ENCODE peak calls at places on chromosomes 13 and 19, in seven cellular contexts. C is COLO829; J is activated T-cell treated with anti-CD3 and anti-CD28 coated beads, Interleukin-2, amount 50 U/mL, for 48 hours; P is GM23248; D is thoracic aorta; G is activated naive CD4-positive, alpha-beta T cell; B is hippocampal formation. E is an unnamed sample.

GRCh38 chr13:46552302-46552680 is 679 bp upstream of the LRCH1 start:
- DNase-seq in B (no peak), J (peak), C (no peak), G (no peak), D (no peak), P (peak), E (no peak)

GRCh38 chr13:94214979-94215378 is 264.5 kb downstream of the DCT start:
- DNase-seq in C (no peak), G (no peak), J (no peak), D (no peak), B (no peak), P (no peak), E (no peak)

GRCh38 chr19:389935-390289 is 19.0 kb downstream of the C2CD4C start:
- DNase-seq in D (no peak), G (no peak), J (no peak), C (no peak), P (no peak), B (no peak), E (no peak)

GRCh38 chr13:69565334-69565733 is 542.3 kb upstream of the ATXN8OS start:
- DNase-seq in D (no peak), P (peak), B (no peak), G (no peak), C (peak), J (no peak), E (no peak)

GRCh38 chr19:48842744-48843162 is 6.5 kb upstream of the HSD17B14 start:
- DNase-seq in P (peak), D (no peak), B (peak), G (no peak), J (peak), C (no peak), E (no peak)

GRCh38 chr13:71051573-71051972 is 815.4 kb downstream of the DACH1 start:
- DNase-seq in G (no peak), P (no peak), B (no peak), D (no peak), C (no peak), J (no peak), E (no peak)

GRCh38 chr19:16601378-16602052 is 26.5 kb downstream of the MED26 start:
- DNase-seq in B (no peak), G (no peak), P (no peak), C (no peak), D (no peak), J (no peak), E (no peak)

GRCh38 chr19:11570039-11570462 is 7.4 kb downstream of the ACP5 start:
- DNase-seq in C (no peak), P (no peak), J (no peak), D (no peak), G (no peak), B (no peak), E (no peak)

GRCh38 chr19:47414469-47414868 is 4.9 kb downstream of the MEIS3 start:
- DNase-seq in C (no peak), J (no peak), G (no peak), P (no peak), B (no peak), D (no peak), E (no peak)

GRCh38 chr19:52942371-52943133 is 19.3 kb upstream of the ZNF888 start:
- DNase-seq in C (peak), J (peak), P (peak), D (peak), B (peak), G (peak), E (peak)

GRCh38 chr19:39277598-39277997 is 9.4 kb downstream of the IFNL2 start:
- DNase-seq in B (no peak), G (no peak), P (peak), J (no peak), D (no peak), C (no peak), E (no peak)

GRCh38 chr13:48132961-48133360 is 38.1 kb upstream of the MED4 start:
- DNase-seq in D (no peak), C (no peak), P (no peak), J (no peak), G (no peak), B (no peak), E (no peak)

GRCh38 chr19:29878973-29879654 is 62.9 kb upstream of the URI1 start:
- DNase-seq in C (peak), B (no peak), J (no peak), D (no peak), G (no peak), P (peak), E (peak)

GRCh38 chr13:21703846-21704245 is 33.0 kb downstream of the FGF9 start:
- DNase-seq in G (no peak), D (no peak), C (no peak), P (no peak), B (no peak), J (no peak), E (no peak)

GRCh38 chr13:26557393-26558073 is at the start of gene WASF3:
- DNase-seq in B (peak), J (peak), P (peak), G (no peak), D (peak), C (peak), E (peak)

GRCh38 chr13:45086484-45086883 is 33.8 kb upstream of the GTF2F2 start:
- DNase-seq in G (no peak), D (no peak), C (no peak), P (peak), J (no peak), B (no peak), E (no peak)

GRCh38 chr13:49373699-49374098 is 70.2 kb downstream of the CAB39L start:
- DNase-seq in P (peak), B (no peak), C (no peak), G (no peak), J (no peak), D (no peak), E (no peak)

GRCh38 chr13:108915095-108915633 is 285.8 kb downstream of the MYO16 start:
- DNase-seq in P (peak), D (no peak), C (peak), J (no peak), G (no peak), B (no peak), E (no peak)

GRCh38 chr13:44818428-44818827 is 170.8 kb downstream of the NUFIP1 start:
- DNase-seq in J (no peak), P (peak), G (no peak), C (peak), B (no peak), D (no peak), E (no peak)

GRCh38 chr13:20363162-20363561 is 131.0 kb upstream of the GJB6 start:
- DNase-seq in J (no peak), C (no peak), G (no peak), P (no peak), B (no peak), D (no peak), E (no peak)

GRCh38 chr13:25872871-25873607 is 178.8 kb downstream of the SHISA2 start:
- DNase-seq in P (no peak), D (no peak), B (no peak), C (no peak), G (no peak), J (no peak), E (no peak)

GRCh38 chr19:14565765-14566711 is 5.8 kb downstream of the NDUFB7 start:
- DNase-seq in D (no peak), P (no peak), J (no peak), B (no peak), C (no peak), G (no peak), E (no peak)

GRCh38 chr13:28476919-28477708 is 17.8 kb downstream of the FLT1 start:
- DNase-seq in D (no peak), G (no peak), C (no peak), B (no peak), P (no peak), J (no peak), E (no peak)

GRCh38 chr19:42132851-42133528 is 744 bp upstream of the POU2F2 start:
- DNase-seq in J (peak), B (peak), D (no peak), G (peak), P (peak), C (peak), E (no peak)

GRCh38 chr13:70407486-70407885 is 299.2 kb upstream of the KLHL1 start:
- DNase-seq in B (no peak), D (no peak), C (no peak), P (no peak), G (no peak), J (no peak), E (no peak)

GRCh38 chr19:1102407-1103106 is 1.2 kb upstream of the GPX4 start:
- DNase-seq in P (peak), D (peak), G (no peak), J (peak), C (peak), B (no peak), E (no peak)

GRCh38 chr19:31355330-31356289 is 6.4 kb upstream of the TSHZ3 start:
- DNase-seq in P (no peak), C (no peak), B (no peak), D (no peak), J (peak), G (no peak), E (no peak)

E was measured in NCI-H1048.